ENCODE peak calls at places on chromosomes 7 and 10, in ten cellular contexts. X, V, E, C, R, M, T, A, J and S are unnamed samples.

GRCh38 chr10:112202561-112203241 is 19.1 kb upstream of the GPAM start:
- DNase-seq in E (no peak), X (no peak), A (no peak), J (no peak), C (no peak), V (no peak), M (no peak), R (peak; percentile 95), T (no peak), S (no peak)

GRCh38 chr10:118373786-118374185 is 31.7 kb upstream of the FAM204A start:
- DNase-seq in M (no peak), C (no peak), T (no peak), V (peak; percentile 30), R (peak; percentile 78), J (no peak), A (no peak), X (no peak), E (peak; percentile 20), S (no peak)

GRCh38 chr10:118958984-118959916 is 70.3 kb upstream of the NANOS1 start:
- DNase-seq in J (peak; percentile 53), E (no peak), V (peak; percentile 62), C (no peak), R (peak; percentile 70), A (no peak), M (no peak), X (no peak), T (peak; percentile 64), S (no peak)

GRCh38 chr10:78972947-78973900 is 95.5 kb upstream of the ZMIZ1 start:
- DNase-seq in V (peak; percentile 95), R (peak; percentile 95), C (peak; percentile 14), E (peak; percentile 90), X (peak; percentile 77), T (peak; percentile 80), M (peak; percentile 84), A (peak; percentile 42), J (peak; percentile 83), S (peak; percentile 21)

GRCh38 chr10:62116896-62117295 is 151.7 kb downstream of the RTKN2 start:
- DNase-seq in X (peak; percentile 45), C (no peak), T (no peak), E (no peak), A (no peak), R (no peak), V (no peak), J (no peak), M (no peak), S (no peak)

GRCh38 chr7:39260279-39260844 is 282.7 kb downstream of the POU6F2 start:
- DNase-seq in C (no peak), A (no peak), X (no peak), E (no peak), R (no peak), V (no peak), M (no peak), T (no peak), J (no peak), S (no peak)

GRCh38 chr7:100598425-100598824 is 3.7 kb upstream of the PCOLCE start:
- DNase-seq in M (no peak), R (peak; percentile 28), E (no peak), J (no peak), C (no peak), V (no peak), A (no peak), X (no peak), T (no peak), S (no peak)

GRCh38 chr10:84412482-84412881 is 84.1 kb downstream of the CCSER2 start:
- DNase-seq in J (no peak), E (no peak), V (no peak), C (no peak), T (no peak), M (no peak), A (no peak), X (no peak), R (no peak), S (no peak)

GRCh38 chr10:77392851-77393250 is 244.8 kb downstream of the KCNMA1 start:
- DNase-seq in M (no peak), R (peak; percentile 100), A (no peak), V (peak; percentile 93), E (no peak), T (no peak), X (peak; percentile 2), C (no peak), J (no peak), S (no peak)

GRCh38 chr7:157392256-157393037 is 55.6 kb downstream of the DNAJB6 start:
- DNase-seq in M (no peak), A (no peak), R (no peak), X (no peak), T (no peak), J (no peak), C (no peak), V (no peak), E (no peak), S (no peak)

GRCh38 chr7:66152538-66153191 is 38.0 kb downstream of the CRCP start:
- DNase-seq in V (peak; percentile 28), R (peak; percentile 46), T (no peak), M (no peak), A (no peak), C (no peak), J (no peak), X (no peak), E (no peak), S (no peak)

GRCh38 chr10:35236739-35237138 is 99.6 kb upstream of the CCNY start:
- DNase-seq in X (no peak), C (no peak), J (no peak), M (no peak), E (no peak), V (peak; percentile 43), A (no peak), R (no peak), T (no peak), S (no peak)

GRCh38 chr7:105581066-105581811 is at the start of gene EFCAB10:
- DNase-seq in V (peak; percentile 54), T (peak; percentile 47), E (no peak), R (peak; percentile 60), M (peak; percentile 63), X (peak; percentile 90), C (no peak), A (no peak), J (peak; percentile 51), S (peak; percentile 4)

GRCh38 chr7:105648561-105649401 is 67.5 kb upstream of the EFCAB10 start:
- DNase-seq in R (peak; percentile 35), V (no peak), C (no peak), A (no peak), M (no peak), J (no peak), E (no peak), T (no peak), X (peak; percentile 97), S (no peak)

GRCh38 chr10:117477961-117478670 is 64.4 kb upstream of the EMX2 start:
- DNase-seq in M (no peak), R (peak; percentile 97), V (peak; percentile 77), J (no peak), A (no peak), T (no peak), C (no peak), X (no peak), E (no peak), S (no peak)

GRCh38 chr7:139895141-139895829 is 66.2 kb downstream of the TBXAS1 start:
- DNase-seq in A (no peak), V (no peak), T (no peak), M (no peak), C (no peak), J (no peak), X (no peak), E (no peak), R (no peak), S (no peak)

GRCh38 chr7:111855842-111856227 is 293.5 kb upstream of the IMMP2L start:
- DNase-seq in M (peak; percentile 22), E (peak; percentile 18), J (no peak), A (no peak), C (no peak), R (peak; percentile 13), X (no peak), V (peak; percentile 65), T (no peak), S (no peak)

GRCh38 chr10:63738410-63738809 is 217.2 kb downstream of the REEP3 start:
- DNase-seq in V (peak; percentile 66), A (no peak), T (no peak), C (no peak), E (peak; percentile 32), R (peak; percentile 79), M (no peak), J (no peak), X (no peak), S (no peak)

GRCh38 chr7:47379629-47380324 is 202.1 kb downstream of the TNS3 start:
- DNase-seq in A (no peak), C (no peak), V (peak; percentile 68), T (peak; percentile 56), M (peak; percentile 16), X (no peak), E (no peak), J (peak; percentile 85), R (peak; percentile 28), S (no peak)

GRCh38 chr7:8254667-8255066 is 7.3 kb downstream of the ICA1 start:
- DNase-seq in R (no peak), M (no peak), E (no peak), J (no peak), A (no peak), V (no peak), T (no peak), X (no peak), C (no peak), S (no peak)

GRCh38 chr10:49441488-49442476 is 45.9 kb upstream of the DRGX start:
- DNase-seq in R (no peak), C (no peak), V (no peak), A (no peak), M (no peak), T (no peak), X (no peak), E (no peak), J (no peak), S (no peak)

GRCh38 chr10:34723746-34724145 is 91.3 kb downstream of the PARD3 start:
- DNase-seq in V (peak; percentile 82), E (no peak), C (no peak), X (no peak), A (no peak), T (peak; percentile 52), R (peak; percentile 86), J (no peak), M (peak; percentile 12), S (no peak)

GRCh38 chr10:42982886-42983594 is 93.8 kb upstream of the RET start:
- DNase-seq in E (no peak), C (no peak), A (no peak), M (no peak), V (no peak), J (no peak), R (no peak), T (peak; percentile 32), X (no peak), S (no peak)

GRCh38 chr7:142097571-142097970 is 13.9 kb upstream of the MGAM2 start:
- DNase-seq in V (no peak), T (no peak), R (no peak), X (no peak), J (no peak), M (no peak), A (no peak), E (no peak), C (no peak), S (no peak)

GRCh38 chr7:158018971-158019645 is 568.5 kb downstream of the PTPRN2 start:
- DNase-seq in E (no peak), A (no peak), T (no peak), V (no peak), X (no peak), J (no peak), R (no peak), M (no peak), C (no peak), S (no peak)

GRCh38 chr10:128035557-128035973 is 90.7 kb downstream of the MKI67 start:
- DNase-seq in J (peak; percentile 54), A (peak; percentile 54), R (peak; percentile 48), V (peak; percentile 43), X (no peak), C (no peak), E (no peak), T (no peak), M (no peak), S (peak; percentile 44)

GRCh38 chr7:127918130-127918529 is 113.1 kb downstream of the LRRC4 start:
- DNase-seq in E (no peak), V (no peak), A (no peak), M (no peak), X (no peak), J (no peak), R (no peak), C (no peak), T (no peak), S (no peak)

GRCh38 chr10:58319599-58319998 is 15.2 kb upstream of the UBE2D1 start:
- DNase-seq in X (no peak), J (no peak), M (no peak), A (no peak), C (no peak), R (no peak), E (no peak), T (no peak), V (no peak), S (no peak)